ENCODE peak calls at places on chromosomes 13 and 19, in four cellular contexts. M is suprapubic skin, D is germinal center, F is GM18507. I is an unnamed sample.

GRCh38 chr19:18700501-18701249 is 17.2 kb downstream of the CRTC1 start:
- DNase-seq in M (peak; percentile 78), D (peak; percentile 91), F (peak; percentile 62), I (peak; percentile 94)

GRCh38 chr19:32580901-32581703 is at the start of gene PDCD5:
- DNase-seq in M (peak; percentile 96), D (peak; percentile 97), F (peak; percentile 96), I (peak; percentile 97)

GRCh38 chr19:31351212-31352193 is 2.3 kb upstream of the TSHZ3 start:
- DNase-seq in M (no peak), D (no peak), F (no peak), I (no peak)

GRCh38 chr19:18848860-18849661 is 17.3 kb downstream of the UPF1 start:
- DNase-seq in M (no peak), D (peak; percentile 34), F (no peak), I (peak; percentile 95)

GRCh38 chr19:3606690-3607289 is at the start of gene TBXA2R:
- DNase-seq in M (peak; percentile 84), D (peak; percentile 64), F (no peak), I (no peak)

GRCh38 chr13:94331281-94331680 is 148.2 kb downstream of the DCT start:
- DNase-seq in M (no peak), D (no peak), F (no peak), I (no peak)

GRCh38 chr19:16363133-16363851 is 38.7 kb downstream of the KLF2 start:
- DNase-seq in M (no peak), D (no peak), F (no peak), I (no peak)

GRCh38 chr13:32887617-32888016 is 128.6 kb upstream of the KL start:
- DNase-seq in M (no peak), D (no peak), F (no peak), I (peak; percentile 21)

GRCh38 chr13:114259974-114260373 is 21.4 kb upstream of the UPF3A start:
- DNase-seq in M (no peak), D (no peak), F (no peak), I (peak; percentile 37)

GRCh38 chr13:50392977-50393376 is 377.7 kb downstream of the KCNRG start:
- DNase-seq in M (no peak), D (no peak), F (no peak), I (no peak)

GRCh38 chr13:72781461-72782439 is at the start of the genes DIS3 and PIBF1:
- DNase-seq in M (peak; percentile 98), D (peak; percentile 95), F (peak; percentile 91), I (peak; percentile 99)

GRCh38 chr13:73341748-73342147 is 282.9 kb downstream of the KLF5 start:
- DNase-seq in M (no peak), D (no peak), F (no peak), I (no peak)

GRCh38 chr19:56725829-56726424 is 54.4 kb upstream of the ZNF835 start:
- DNase-seq in M (no peak), D (no peak), F (no peak), I (no peak)

GRCh38 chr13:56182598-56182997 is 958.1 kb upstream of the PRR20A start:
- DNase-seq in M (no peak), D (no peak), F (no peak), I (no peak)

GRCh38 chr19:5967994-5968430 is 9.9 kb downstream of the RANBP3 start:
- DNase-seq in M (peak; percentile 75), D (peak; percentile 79), F (peak; percentile 65), I (no peak)

GRCh38 chr13:100573121-100573520 is 15.5 kb downstream of the GGACT start:
- DNase-seq in M (no peak), D (peak; percentile 55), F (peak; percentile 17), I (no peak)

GRCh38 chr19:51749979-51750378 is 1.7 kb downstream of the FPR1 start:
- DNase-seq in M (no peak), D (no peak), F (no peak), I (no peak)

GRCh38 chr19:38409631-38410133 is 6.8 kb downstream of the FAM98C start:
- DNase-seq in M (no peak), D (no peak), F (no peak), I (no peak)

GRCh38 chr13:93861818-93862217 is 617.7 kb downstream of the DCT start:
- DNase-seq in M (no peak), D (no peak), F (no peak), I (no peak)

GRCh38 chr13:74452176-74452575 is 318.0 kb upstream of the KLF12 start:
- DNase-seq in M (no peak), D (no peak), F (no peak), I (no peak)

GRCh38 chr13:98978280-98978679 is 416 bp upstream of the DOCK9 start:
- DNase-seq in M (no peak), D (no peak), F (no peak), I (no peak)

GRCh38 chr19:50328257-50329145 is 676 bp downstream of the KCNC3 start:
- DNase-seq in M (no peak), D (no peak), F (no peak), I (no peak)

GRCh38 chr13:99174533-99175100 is 26.0 kb upstream of the UBAC2 start:
- DNase-seq in M (no peak), D (no peak), F (no peak), I (no peak)

I was measured in esophagus muscularis mucosa.